ENCODE peak calls at places on chromosomes 3 and 15, in eight cellular contexts. One of them, this sample, is unnamed.

GRCh38 chr3:151468284-151468917 is 7.5 kb upstream of the IGSF10 start:
- DNase-seq in natural killer cell: no peak
- DNase-seq in neural crest cell: peak
- DNase-seq in PC-3: peak
- DNase-seq in kidney: no peak
- DNase-seq in activated B cell treated with CpG ODN at 0.5 μM for 24 hours: no peak
- DNase-seq in heart left ventricle: no peak
- DNase-seq in AG09309: no peak
- DNase-seq in this sample: no peak

GRCh38 chr15:78415284-78415683 is 22.7 kb upstream of the IREB2 start:
- DNase-seq in natural killer cell: no peak
- DNase-seq in neural crest cell: no peak
- DNase-seq in PC-3: peak
- DNase-seq in kidney: no peak
- DNase-seq in activated B cell treated with CpG ODN at 0.5 μM for 24 hours: no peak
- DNase-seq in heart left ventricle: no peak
- DNase-seq in AG09309: no peak
- DNase-seq in this sample: no peak

GRCh38 chr3:38588995-38589937 is 60.2 kb downstream of the SCN5A start:
- DNase-seq in natural killer cell: peak
- DNase-seq in neural crest cell: no peak
- DNase-seq in PC-3: no peak
- DNase-seq in kidney: peak
- DNase-seq in activated B cell treated with CpG ODN at 0.5 μM for 24 hours: peak
- DNase-seq in heart left ventricle: no peak
- DNase-seq in AG09309: no peak
- DNase-seq in this sample: peak

GRCh38 chr15:70358871-70359647 is 261.3 kb upstream of the TLE3 start:
- DNase-seq in natural killer cell: no peak
- DNase-seq in neural crest cell: no peak
- DNase-seq in PC-3: no peak
- DNase-seq in kidney: no peak
- DNase-seq in activated B cell treated with CpG ODN at 0.5 μM for 24 hours: no peak
- DNase-seq in heart left ventricle: no peak
- DNase-seq in AG09309: no peak
- DNase-seq in this sample: peak

GRCh38 chr3:54067060-54067459 is 55.3 kb upstream of the CACNA2D3 start:
- DNase-seq in natural killer cell: no peak
- DNase-seq in neural crest cell: no peak
- DNase-seq in PC-3: no peak
- DNase-seq in kidney: no peak
- DNase-seq in activated B cell treated with CpG ODN at 0.5 μM for 24 hours: no peak
- DNase-seq in heart left ventricle: no peak
- DNase-seq in AG09309: no peak
- DNase-seq in this sample: no peak

GRCh38 chr3:116440196-116440595 is 5.1 kb downstream of the LSAMP start:
- DNase-seq in natural killer cell: no peak
- DNase-seq in neural crest cell: no peak
- DNase-seq in PC-3: peak
- DNase-seq in kidney: no peak
- DNase-seq in activated B cell treated with CpG ODN at 0.5 μM for 24 hours: no peak
- DNase-seq in heart left ventricle: no peak
- DNase-seq in AG09309: no peak
- DNase-seq in this sample: no peak

GRCh38 chr3:187665764-187666402 is 4.3 kb downstream of the SST start:
- DNase-seq in natural killer cell: no peak
- DNase-seq in neural crest cell: no peak
- DNase-seq in PC-3: no peak
- DNase-seq in kidney: no peak
- DNase-seq in activated B cell treated with CpG ODN at 0.5 μM for 24 hours: no peak
- DNase-seq in heart left ventricle: no peak
- DNase-seq in AG09309: no peak
- DNase-seq in this sample: no peak

GRCh38 chr15:37134699-37135131 is 34.4 kb upstream of the MEIS2 start:
- DNase-seq in natural killer cell: no peak
- DNase-seq in neural crest cell: no peak
- DNase-seq in PC-3: peak
- DNase-seq in kidney: no peak
- DNase-seq in activated B cell treated with CpG ODN at 0.5 μM for 24 hours: no peak
- DNase-seq in heart left ventricle: no peak
- DNase-seq in AG09309: peak
- DNase-seq in this sample: no peak

GRCh38 chr15:75578948-75579908 is at the start of gene PTPN9:
- DNase-seq in natural killer cell: peak
- DNase-seq in neural crest cell: peak
- DNase-seq in PC-3: peak
- DNase-seq in kidney: peak
- DNase-seq in activated B cell treated with CpG ODN at 0.5 μM for 24 hours: peak
- DNase-seq in heart left ventricle: peak
- DNase-seq in AG09309: no peak
- DNase-seq in this sample: peak

DNA sequence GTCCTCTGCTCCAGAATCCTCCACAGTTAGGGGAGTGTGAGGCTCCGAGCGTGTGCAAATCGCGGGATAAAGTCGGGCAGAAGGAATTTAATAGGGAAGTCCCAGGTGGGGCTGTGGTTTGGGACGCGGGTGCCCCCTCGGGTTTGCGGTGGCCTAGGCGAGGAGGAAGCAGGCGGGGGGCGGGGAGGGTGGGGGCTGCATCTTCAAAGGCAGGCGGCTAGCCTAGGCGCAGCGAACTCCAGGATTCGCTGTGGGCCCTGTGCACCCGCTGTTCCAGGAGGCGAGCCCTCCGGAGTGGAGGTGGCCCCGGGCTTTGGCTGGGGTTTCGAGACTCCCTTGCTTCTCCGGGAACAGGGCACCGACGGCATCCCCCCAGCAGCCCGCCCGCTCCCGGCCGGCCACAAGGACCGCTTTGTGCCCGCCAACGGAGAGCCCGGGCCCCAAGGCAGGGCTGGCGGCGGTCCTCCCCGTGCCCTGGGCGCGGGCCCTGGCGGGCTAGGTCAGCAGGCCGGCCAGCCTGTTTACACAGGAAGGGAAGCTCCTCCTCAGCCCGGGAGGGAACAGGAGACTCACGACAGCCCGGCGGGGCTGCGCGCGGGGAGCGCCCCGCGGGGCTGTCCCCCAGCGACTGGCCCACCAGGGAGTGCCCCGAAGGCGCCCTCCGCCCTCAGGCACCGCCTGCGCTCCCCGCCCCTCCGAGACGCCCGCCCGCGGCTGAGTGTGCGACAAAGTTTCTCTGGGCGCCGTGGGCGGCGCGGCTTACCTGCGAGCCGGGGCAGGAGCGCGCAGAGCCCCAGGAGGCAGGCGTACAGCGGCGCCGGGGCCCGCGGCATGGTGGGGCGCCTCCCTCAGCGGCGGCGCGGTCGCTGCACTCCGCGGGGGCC is 755 bp downstream of the ITGB5 start:
- DNase-seq in natural killer cell: no peak
- DNase-seq in neural crest cell: peak
- DNase-seq in PC-3: peak
- DNase-seq in kidney: peak
- DNase-seq in activated B cell treated with CpG ODN at 0.5 μM for 24 hours: peak
- DNase-seq in heart left ventricle: peak
- DNase-seq in AG09309: no peak
- DNase-seq in this sample: no peak
- TF ChIP-seq CTCF in natural killer cell: no peak
- TF ChIP-seq CTCF in neural crest cell: peak
- TF ChIP-seq CTCF in PC-3: no peak
- TF ChIP-seq CTCF in kidney: no peak
- TF ChIP-seq CTCF in activated B cell treated with CpG ODN at 0.5 μM for 24 hours: no peak
- TF ChIP-seq CTCF in heart left ventricle: no peak
- TF ChIP-seq CTCF in AG09309: no peak
- TF ChIP-seq CTCF in this sample: no peak

GRCh38 chr3:49199900-49200281 is 28.5 kb downstream of the KLHDC8B start:
- DNase-seq in natural killer cell: no peak
- DNase-seq in neural crest cell: no peak
- DNase-seq in PC-3: no peak
- DNase-seq in kidney: peak
- DNase-seq in activated B cell treated with CpG ODN at 0.5 μM for 24 hours: no peak
- DNase-seq in heart left ventricle: no peak
- DNase-seq in AG09309: no peak
- DNase-seq in this sample: no peak
- TF ChIP-seq CTCF in natural killer cell: no peak
- TF ChIP-seq CTCF in neural crest cell: no peak
- TF ChIP-seq CTCF in PC-3: no peak
- TF ChIP-seq CTCF in kidney: no peak
- TF ChIP-seq CTCF in activated B cell treated with CpG ODN at 0.5 μM for 24 hours: no peak
- TF ChIP-seq CTCF in heart left ventricle: no peak
- TF ChIP-seq CTCF in AG09309: no peak
- TF ChIP-seq CTCF in this sample: no peak

DNA sequence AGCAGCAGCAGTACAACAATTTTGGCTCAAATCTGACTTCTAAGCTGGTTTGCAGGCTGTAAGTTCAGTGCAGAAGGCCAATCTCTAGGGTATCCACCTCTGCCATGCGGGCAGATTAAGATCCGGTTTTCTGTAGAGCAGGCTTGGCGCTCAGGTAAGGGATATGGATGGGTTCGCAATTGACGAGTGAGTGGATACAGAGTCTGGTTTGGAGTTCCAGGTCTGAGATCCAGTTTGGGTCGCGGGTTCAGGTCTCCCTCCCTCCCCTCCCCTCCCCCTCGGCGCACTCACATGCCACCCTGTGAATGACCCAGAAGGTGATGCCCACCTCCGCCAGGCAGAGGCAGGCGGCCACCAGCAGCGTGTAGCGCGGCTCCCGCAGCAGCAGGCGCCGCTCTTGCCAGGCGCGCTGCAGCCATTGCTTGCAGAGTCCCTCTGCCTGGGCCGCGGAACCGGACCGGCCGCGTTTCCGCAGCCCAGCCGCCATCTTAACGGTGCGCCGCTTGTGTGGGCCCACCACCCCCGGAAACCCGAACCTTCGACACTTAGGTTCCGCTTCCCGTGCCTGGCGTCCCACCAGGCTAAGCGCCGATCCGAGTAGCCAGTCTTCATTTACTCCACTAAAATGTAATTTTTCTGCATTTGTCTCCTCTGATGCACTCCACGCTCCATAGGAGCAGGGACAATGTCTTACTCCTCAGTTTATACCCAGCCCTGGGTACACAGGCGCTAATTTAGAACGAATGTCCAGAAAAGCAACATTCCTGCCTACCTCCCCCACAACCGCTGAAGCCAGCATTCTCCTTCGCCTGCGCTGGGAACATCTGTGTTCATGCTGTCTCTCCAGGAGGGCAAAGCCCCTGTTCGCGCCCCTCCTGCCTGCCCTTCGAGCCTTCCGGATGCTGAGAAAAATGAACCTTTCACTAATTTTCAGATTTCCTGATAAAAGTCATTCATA is at the start of gene ALG3:
- DNase-seq in natural killer cell: peak
- DNase-seq in neural crest cell: peak
- DNase-seq in PC-3: peak
- DNase-seq in kidney: peak
- DNase-seq in activated B cell treated with CpG ODN at 0.5 μM for 24 hours: peak
- DNase-seq in heart left ventricle: peak
- DNase-seq in AG09309: peak
- DNase-seq in this sample: peak
- TF ChIP-seq CTCF in natural killer cell: no peak
- TF ChIP-seq CTCF in neural crest cell: no peak
- TF ChIP-seq CTCF in PC-3: no peak
- TF ChIP-seq CTCF in kidney: no peak
- TF ChIP-seq CTCF in activated B cell treated with CpG ODN at 0.5 μM for 24 hours: no peak
- TF ChIP-seq CTCF in heart left ventricle: no peak
- TF ChIP-seq CTCF in AG09309: no peak
- TF ChIP-seq CTCF in this sample: no peak

DNA sequence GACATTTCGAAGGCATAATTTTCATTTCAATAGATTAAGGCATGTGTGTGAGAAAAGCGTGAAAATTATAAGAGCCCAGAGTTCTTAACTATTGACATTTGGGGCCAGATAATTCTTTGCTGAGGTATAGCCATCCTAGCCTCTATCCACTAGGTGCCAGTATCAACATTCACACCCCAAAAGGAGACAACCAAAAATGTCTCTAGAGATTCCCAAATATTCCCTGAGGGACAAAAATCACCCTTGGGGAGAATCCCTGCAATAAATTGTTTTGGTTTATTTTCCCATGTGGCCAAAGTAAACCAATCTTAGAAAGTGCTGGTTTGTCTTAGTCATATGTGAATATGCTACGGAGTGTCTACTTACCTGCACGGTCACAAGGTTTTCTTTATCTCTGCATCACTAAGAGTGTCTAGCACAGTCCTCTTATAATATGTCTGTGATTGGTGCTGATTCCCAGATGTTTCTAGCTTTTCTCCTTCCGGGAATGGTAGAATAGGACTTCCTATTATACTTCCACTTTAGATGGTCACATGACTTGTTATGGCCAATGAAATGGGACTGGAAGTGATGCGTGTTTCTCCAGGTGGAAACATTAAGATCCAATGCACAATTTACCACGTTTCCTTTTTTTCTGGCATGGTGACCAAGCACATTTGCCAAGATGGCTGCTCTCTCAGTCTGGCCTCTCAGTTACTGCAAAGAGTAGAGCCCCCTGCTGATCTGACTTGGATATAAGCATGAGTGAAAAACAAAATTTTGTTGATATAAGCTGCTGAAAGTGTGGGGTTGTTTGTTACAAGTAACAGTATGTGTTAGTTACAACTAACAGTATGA is 8.0 kb upstream of the KBTBD8 start:
- DNase-seq in natural killer cell: no peak
- DNase-seq in neural crest cell: no peak
- DNase-seq in PC-3: peak
- DNase-seq in kidney: no peak
- DNase-seq in activated B cell treated with CpG ODN at 0.5 μM for 24 hours: no peak
- DNase-seq in heart left ventricle: no peak
- DNase-seq in AG09309: no peak
- DNase-seq in this sample: no peak
- TF ChIP-seq CTCF in natural killer cell: no peak
- TF ChIP-seq CTCF in neural crest cell: peak
- TF ChIP-seq CTCF in PC-3: peak
- TF ChIP-seq CTCF in kidney: no peak
- TF ChIP-seq CTCF in activated B cell treated with CpG ODN at 0.5 μM for 24 hours: no peak
- TF ChIP-seq CTCF in heart left ventricle: peak
- TF ChIP-seq CTCF in AG09309: peak
- TF ChIP-seq CTCF in this sample: peak

DNA sequence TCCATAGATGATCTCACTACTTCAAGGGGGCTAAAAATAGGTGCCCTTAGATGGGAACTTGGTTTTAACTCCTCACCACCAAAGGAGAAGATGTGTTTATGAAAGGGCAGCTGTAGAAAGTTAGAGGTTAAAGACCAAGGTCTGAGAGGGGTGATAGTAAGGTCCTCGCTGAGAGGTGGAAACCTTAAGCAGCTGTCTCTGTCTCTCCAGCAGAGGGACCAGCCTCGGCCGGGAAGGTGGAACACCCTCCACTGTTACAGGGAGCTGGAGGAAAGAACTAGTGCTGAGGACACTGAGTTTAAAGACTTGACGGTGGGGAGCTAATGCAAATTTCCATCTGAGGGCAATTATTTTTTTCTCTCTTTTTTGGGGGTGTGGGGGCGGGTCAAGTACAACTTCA is 8.9 kb upstream of the RLBP1 start:
- DNase-seq in natural killer cell: no peak
- DNase-seq in neural crest cell: no peak
- DNase-seq in PC-3: no peak
- DNase-seq in kidney: no peak
- DNase-seq in activated B cell treated with CpG ODN at 0.5 μM for 24 hours: no peak
- DNase-seq in heart left ventricle: no peak
- DNase-seq in AG09309: no peak
- DNase-seq in this sample: no peak
- TF ChIP-seq CTCF in natural killer cell: no peak
- TF ChIP-seq CTCF in neural crest cell: no peak
- TF ChIP-seq CTCF in PC-3: no peak
- TF ChIP-seq CTCF in kidney: no peak
- TF ChIP-seq CTCF in activated B cell treated with CpG ODN at 0.5 μM for 24 hours: no peak
- TF ChIP-seq CTCF in heart left ventricle: no peak
- TF ChIP-seq CTCF in AG09309: peak
- TF ChIP-seq CTCF in this sample: no peak